ENCODE peak calls at places on chromosomes 12 and 14, in nine cellular contexts. Y, J, U, L, I, T, B, E and S are unnamed samples. For H3K36me3, the result is how much of the 10 kb centered on the place peaks cover.

GRCh38 chr14:52801014-52801708 is 9.8 kb upstream of the GNPNAT1 start:
- DNase-seq in Y (no peak), J (no peak), U (no peak), L (no peak), I (no peak), T (no peak), B (no peak), E (no peak), S (no peak)

GRCh38 chr14:56131004-56131864 is 13.0 kb downstream of the PELI2 start:
- DNase-seq in Y (no peak), J (no peak), U (no peak), L (no peak), I (no peak), T (no peak), B (no peak), E (no peak), S (no peak)

GRCh38 chr14:23183479-23183878 is at the start of gene SLC7A8:
- DNase-seq in Y (peak), J (no peak), U (peak), L (peak), I (peak), T (no peak), B (peak), E (peak), S (peak)

GRCh38 chr12:132454949-132455418 is 35.0 kb upstream of the FBRSL1 start:
- DNase-seq in Y (no peak), J (no peak), U (no peak), L (no peak), I (no peak), T (no peak), B (no peak), E (no peak), S (no peak)

GRCh38 chr14:31194095-31194494 is 13.5 kb downstream of the HECTD1 start:
- DNase-seq in Y (no peak), J (no peak), U (no peak), L (no peak), I (no peak), T (no peak), B (no peak), E (no peak), S (no peak)

GRCh38 chr14:43706901-43707300 is 800.2 kb downstream of the FSCB start:
- DNase-seq in Y (no peak), J (no peak), U (no peak), L (no peak), I (no peak), T (no peak), B (no peak), E (no peak), S (no peak)

GRCh38 chr14:58629273-58629672 is 8.5 kb upstream of the DACT1 start:
- DNase-seq in Y (no peak), J (no peak), U (no peak), L (no peak), I (no peak), T (no peak), B (no peak), E (no peak), S (no peak)

GRCh38 chr12:54191126-54191525 is 2.3 kb upstream of the SMUG1 start:
- DNase-seq in Y (no peak), J (no peak), U (no peak), L (no peak), I (no peak), T (no peak), B (no peak), E (no peak), S (no peak)

GRCh38 chr14:51331651-51332367 is 91.8 kb downstream of the TMX1 start:
- DNase-seq in Y (no peak), J (no peak), U (no peak), L (no peak), I (no peak), T (peak), B (no peak), E (no peak), S (no peak)

GRCh38 chr12:13165578-13166120 is 30.9 kb upstream of the EMP1 start:
- DNase-seq in Y (peak), J (no peak), U (peak), L (peak), I (peak), T (no peak), B (peak), E (peak), S (peak)

GRCh38 chr14:64213853-64214570 is 80.2 kb downstream of the ESR2 start:
- DNase-seq in Y (no peak), J (no peak), U (no peak), L (no peak), I (no peak), T (no peak), B (no peak), E (no peak), S (no peak)

GRCh38 chr12:114864688-114865685 is 181.0 kb upstream of the TBX3 start:
- DNase-seq in Y (no peak), J (no peak), U (no peak), L (no peak), I (no peak), T (no peak), B (no peak), E (no peak), S (no peak)

GRCh38 chr12:22299294-22299912 is 35.1 kb downstream of the ST8SIA1 start:
- DNase-seq in Y (no peak), J (no peak), U (no peak), L (no peak), I (no peak), T (no peak), B (no peak), E (no peak), S (no peak)

GRCh38 chr14:102939820-102940561 is 17.5 kb downstream of the AMN start:
- DNase-seq in Y (no peak), J (no peak), U (no peak), L (no peak), I (peak), T (no peak), B (no peak), E (peak), S (no peak)

GRCh38 chr12:127588224-127588623 is 678.7 kb upstream of the TMEM132C start:
- DNase-seq in Y (no peak), J (no peak), U (no peak), L (no peak), I (no peak), T (no peak), B (no peak), E (no peak), S (no peak)

GRCh38 chr12:52581481-52581880 is 7.8 kb upstream of the KRT74 start:
- DNase-seq in Y (no peak), J (no peak), U (no peak), L (no peak), I (no peak), T (no peak), B (peak), E (no peak), S (peak)

GRCh38 chr14:24308342-24309124 is 756 bp upstream of the CIDEB start:
- DNase-seq in Y (no peak), J (no peak), U (no peak), L (no peak), I (no peak), T (no peak), B (no peak), E (no peak), S (no peak)

GRCh38 chr12:40597133-40597532 is 95.1 kb upstream of the CNTN1 start:
- DNase-seq in Y (no peak), J (no peak), U (no peak), L (no peak), I (no peak), T (no peak), B (no peak), E (no peak), S (no peak)

GRCh38 chr12:54201001-54201794 is 12.4 kb upstream of the SMUG1 start:
- DNase-seq in Y (peak), J (peak), U (peak), L (peak), I (peak), T (no peak), B (no peak), E (peak), S (peak)

GRCh38 chr12:53739285-53740129 is 12.3 kb upstream of the CALCOCO1 start:
- DNase-seq in Y (no peak), J (peak), U (no peak), L (no peak), I (no peak), T (no peak), B (no peak), E (no peak), S (no peak)

GRCh38 chr14:79056879-79057278 is 886.7 kb downstream of the NRXN3 start:
- DNase-seq in Y (no peak), J (no peak), U (no peak), L (no peak), I (no peak), T (no peak), B (no peak), E (no peak), S (no peak)

GRCh38 chr12:10140001-10140400 is 10.0 kb upstream of the CLEC7A start:
- DNase-seq in Y (no peak), J (peak), U (no peak), L (peak), I (no peak), T (no peak), B (no peak), E (no peak), S (no peak)

GRCh38 chr12:26136688-26137087 is 11.9 kb upstream of the BHLHE41 start:
- DNase-seq in Y (no peak), J (no peak), U (no peak), L (no peak), I (no peak), T (no peak), B (no peak), E (no peak), S (no peak)

GRCh38 chr12:66329941-66330340 is 27.6 kb downstream of the HELB start:
- DNase-seq in Y (no peak), J (no peak), U (no peak), L (no peak), I (no peak), T (no peak), B (no peak), E (no peak), S (no peak)

GRCh38 chr14:68460541-68460940 is 332.3 kb downstream of the ZFP36L1 start:
- DNase-seq in Y (no peak), J (no peak), U (no peak), L (no peak), I (no peak), T (no peak), B (no peak), E (no peak), S (no peak)

GRCh38 chr14:32075636-32076277 is 1.3 kb upstream of the ARHGAP5 start:
- DNase-seq in Y (no peak), J (peak), U (no peak), L (no peak), I (no peak), T (peak), B (peak), E (peak), S (peak)

GRCh38 chr12:112346194-112346593 is 36.0 kb downstream of the HECTD4 start:
- DNase-seq in Y (no peak), J (no peak), U (no peak), L (no peak), I (no peak), T (no peak), B (no peak), E (no peak), S (no peak)

GRCh38 chr12:112347521-112347920 is 34.7 kb downstream of the HECTD4 start:
- DNase-seq in Y (no peak), J (no peak), U (no peak), L (no peak), I (no peak), T (no peak), B (no peak), E (no peak), S (no peak)

GRCh38 chr12:112350593-112351592 is 31.3 kb downstream of the HECTD4 start:
- DNase-seq in Y (no peak), J (no peak), U (no peak), L (no peak), I (no peak), T (no peak), B (no peak), E (no peak), S (no peak)

GRCh38 chr12:112352921-112353320 is 29.3 kb downstream of the HECTD4 start:
- DNase-seq in Y (no peak), J (no peak), U (no peak), L (no peak), I (no peak), T (no peak), B (no peak), E (no peak), S (no peak)

GRCh38 chr12:112349440-112349839 is 32.8 kb downstream of the HECTD4 start:
- DNase-seq in Y (no peak), J (peak), U (no peak), L (no peak), I (no peak), T (no peak), B (no peak), E (no peak), S (no peak)
- TF ChIP-seq CTCF in Y (no peak), J (no peak), U (no peak), L (no peak), I (no peak), T (no peak), B (no peak), E (no peak), S (no peak)

GRCh38 chr14:105257464-105257863 is 9.1 kb downstream of the BTBD6 start:
- DNase-seq in Y (no peak), J (no peak), U (no peak), L (no peak), I (no peak), T (no peak), B (no peak), E (peak), S (no peak)

GRCh38 chr14:105258846-105259245 is 10.5 kb downstream of the BTBD6 start:
- DNase-seq in Y (no peak), J (no peak), U (no peak), L (no peak), I (peak), T (no peak), B (no peak), E (peak), S (no peak)

GRCh38 chr14:105261781-105262180 is 13.4 kb downstream of the BTBD6 start:
- DNase-seq in Y (no peak), J (no peak), U (no peak), L (no peak), I (no peak), T (no peak), B (no peak), E (no peak), S (no peak)

GRCh38 chr14:105256292-105256960 is 8.1 kb downstream of the BTBD6 start:
- DNase-seq in Y (no peak), J (no peak), U (no peak), L (no peak), I (no peak), T (no peak), B (no peak), E (no peak), S (no peak)

DNA sequence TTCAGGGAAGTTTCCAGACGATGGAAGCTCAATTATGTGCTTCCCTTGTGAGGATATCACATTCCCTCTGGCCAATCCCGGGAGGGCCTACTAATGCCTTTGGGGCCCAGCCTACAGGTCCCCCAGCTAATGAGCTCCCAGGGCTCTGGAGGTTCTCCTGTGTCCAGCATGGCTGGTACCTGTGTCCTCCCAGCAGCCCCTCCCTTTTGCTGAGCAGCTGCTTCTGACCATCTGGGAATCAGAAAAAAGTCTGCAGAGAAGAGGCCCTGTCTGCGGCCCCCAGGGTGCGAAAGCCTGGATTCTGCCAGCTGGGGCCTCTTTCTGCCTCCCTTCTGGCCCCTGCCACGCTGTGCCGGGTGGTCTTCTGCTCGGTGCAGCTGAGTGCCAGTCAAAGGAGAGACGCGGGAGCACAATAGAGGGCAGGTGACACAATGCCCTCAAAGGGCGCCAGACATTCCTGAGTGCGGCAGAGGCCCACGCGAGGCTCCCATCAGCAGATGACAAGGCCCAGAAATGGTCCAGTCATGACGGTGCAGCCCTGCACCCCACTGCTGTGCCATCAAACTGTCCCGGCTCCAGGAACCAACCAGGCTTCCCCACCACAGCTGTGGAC is 12.6 kb downstream of the BTBD6 start:
- DNase-seq in Y (no peak), J (no peak), U (no peak), L (no peak), I (no peak), T (no peak), B (no peak), E (no peak), S (no peak)
- TF ChIP-seq POLR2AphosphoS5 in Y (no peak), J (no peak), U (no peak), L (no peak), I (no peak), T (no peak), B (no peak), E (no peak), S (no peak)

DNA sequence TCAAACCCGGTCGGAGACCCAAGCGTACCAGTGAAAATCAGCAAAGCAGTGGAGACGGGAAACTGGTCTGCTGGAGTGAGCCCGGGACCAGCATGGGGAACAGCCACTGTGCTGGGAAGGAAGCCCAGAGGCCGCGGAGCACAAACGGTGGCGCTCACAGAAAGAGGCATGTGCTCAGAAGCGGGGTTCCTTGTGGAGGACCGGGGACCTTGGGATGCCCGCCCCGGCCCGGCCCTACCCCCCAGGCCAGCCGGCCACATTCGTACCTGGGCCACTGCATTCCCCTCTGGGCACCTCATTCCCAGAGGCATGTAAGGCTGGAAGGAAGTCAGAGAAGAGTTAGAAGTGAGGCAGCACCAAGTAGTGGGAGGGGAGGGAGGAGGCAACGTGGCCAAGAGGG is 79.3 kb downstream of the RFLNA start:
- DNase-seq in Y (no peak), J (no peak), U (no peak), L (no peak), I (no peak), T (no peak), B (no peak), E (no peak), S (no peak)
- H3K36me3 ChIP-seq in Y (under half), J (half or more), U (under half), L (under half), I (half or more), T (half or more), B (half or more), E (under half), S (half or more)

GRCh38 chr14:89954045-89955021 is at the start of gene EFCAB11:
- DNase-seq in Y (peak), J (peak), U (peak), L (peak), I (peak), T (peak), B (peak), E (peak), S (peak)
- TF ChIP-seq CTCF in Y (peak), J (peak), U (no peak), L (peak), I (no peak), T (no peak), B (no peak), E (no peak), S (no peak)

GRCh38 chr12:108126212-108126611 is 2.9 kb upstream of the WSCD2 start:
- DNase-seq in Y (no peak), J (no peak), U (no peak), L (no peak), I (no peak), T (no peak), B (no peak), E (no peak), S (no peak)

GRCh38 chr12:108127654-108128053 is 1.4 kb upstream of the WSCD2 start:
- DNase-seq in Y (no peak), J (no peak), U (no peak), L (no peak), I (no peak), T (no peak), B (no peak), E (no peak), S (no peak)

GRCh38 chr12:108128221-108129016 is 669 bp upstream of the WSCD2 start:
- DNase-seq in Y (no peak), J (no peak), U (no peak), L (no peak), I (no peak), T (no peak), B (no peak), E (no peak), S (no peak)

GRCh38 chr12:108125073-108125472 is 4.0 kb upstream of the WSCD2 start:
- DNase-seq in Y (no peak), J (no peak), U (no peak), L (no peak), I (no peak), T (no peak), B (no peak), E (no peak), S (no peak)

DNA sequence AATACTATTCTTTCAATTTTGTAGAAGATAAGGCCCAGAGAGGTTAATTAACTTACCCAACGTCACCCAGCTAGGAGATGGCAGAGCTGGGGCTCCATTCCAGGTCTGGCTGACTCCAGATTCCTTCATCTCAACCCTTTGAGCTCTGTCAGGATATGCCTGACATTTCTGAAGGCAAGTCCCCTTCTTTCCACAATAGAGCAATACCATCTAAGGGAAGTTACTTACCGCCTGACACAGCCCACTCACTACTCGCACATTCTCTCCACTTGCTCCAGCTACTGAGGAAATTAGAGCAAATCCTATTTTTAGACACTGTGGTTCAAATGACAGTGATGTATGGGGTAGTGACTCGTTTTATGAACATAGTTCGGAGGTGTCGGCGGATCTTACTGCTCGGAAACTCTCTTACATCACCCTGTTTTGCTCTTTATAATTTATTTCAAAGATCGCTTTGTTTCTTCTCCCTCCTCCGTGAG is 2.1 kb upstream of the WSCD2 start:
- DNase-seq in Y (no peak), J (no peak), U (no peak), L (no peak), I (no peak), T (no peak), B (no peak), E (no peak), S (peak)
- TF ChIP-seq POLR2AphosphoS5 in Y (no peak), J (no peak), U (no peak), L (no peak), I (no peak), T (peak), B (no peak), E (peak), S (peak)

DNA sequence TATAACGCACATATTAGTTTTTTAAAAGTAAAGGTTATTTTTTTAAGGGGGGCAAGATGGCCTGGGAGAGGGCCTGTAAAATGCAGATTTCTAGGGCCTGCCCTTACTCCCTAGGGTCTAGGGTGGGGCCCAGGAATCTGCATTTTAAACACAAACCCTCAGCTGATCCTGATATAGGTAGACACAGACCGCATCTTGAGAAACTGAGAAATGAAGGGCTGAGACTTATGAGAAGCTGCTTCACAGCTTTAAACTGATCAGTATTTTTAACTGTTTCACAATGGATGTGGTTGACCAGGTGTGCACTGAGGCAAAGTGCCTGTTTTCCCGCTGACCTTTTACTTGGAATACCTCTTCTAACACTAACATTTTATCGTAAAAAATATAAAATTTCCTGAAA is 84.0 kb downstream of the CCDC88C start:
- DNase-seq in Y (no peak), J (no peak), U (no peak), L (no peak), I (no peak), T (no peak), B (no peak), E (no peak), S (no peak)
- H3K36me3 ChIP-seq in Y (under half), J (under half), U (under half), L (under half), I (under half), T (under half), B (under half), E (under half), S (under half)